ENCODE peak calls at places on chromosomes 12 and 14, in ten cellular contexts. Y is K562, T is breast epithelium, D is GM23338, G is sigmoid colon, N is HL-60, W is HCT116, Q is suprapubic skin, M is stomach, X is transverse colon. I is an unnamed sample.
A peak's percentile ranks its signal among the peaks of the same experiment; 100 is the strongest.

GRCh38 chr14:102314242-102315011 is 5.1 kb upstream of the ZNF839 start:
- DNase-seq in M (peak; percentile 85), Y (peak; percentile 85), N (peak; percentile 76), X (peak; percentile 89), T (peak; percentile 69), D (peak; percentile 84), W (peak; percentile 57), Q (peak; percentile 94), G (peak; percentile 93), I (peak; percentile 96)

GRCh38 chr12:106914796-106915634 is 40.7 kb upstream of the TMEM263 start:
- DNase-seq in G (no peak), W (no peak), Y (no peak), T (no peak), N (no peak), X (no peak), D (no peak), M (no peak), Q (no peak), I (no peak)

GRCh38 chr14:104766863-104767633 is 14.1 kb downstream of the SIVA1 start:
- DNase-seq in X (no peak), D (no peak), Q (no peak), G (no peak), W (no peak), M (no peak), Y (peak; percentile 31), N (no peak), T (no peak), I (no peak)

GRCh38 chr12:5509557-5509956 is 77.6 kb downstream of the NTF3 start:
- DNase-seq in T (peak; percentile 3), X (no peak), N (no peak), Y (no peak), M (no peak), G (no peak), D (no peak), W (no peak), Q (peak; percentile 23), I (no peak)

GRCh38 chr14:26281280-26281998 is 316.4 kb downstream of the NOVA1 start:
- DNase-seq in T (peak; percentile 21), G (no peak), N (no peak), Q (no peak), M (no peak), Y (peak; percentile 78), D (peak; percentile 75), X (no peak), W (no peak), I (no peak)

GRCh38 chr12:27779837-27780611 is at the start of the genes KLHL42 and MANSC4:
- DNase-seq in D (peak; percentile 89), G (peak; percentile 89), N (peak; percentile 35), Q (peak; percentile 84), X (peak; percentile 69), Y (peak; percentile 71), T (peak; percentile 44), W (no peak), M (peak; percentile 67), I (no peak)

GRCh38 chr12:2959194-2959507 is at the start of gene TEAD4:
- DNase-seq in X (peak; percentile 71), T (peak; percentile 61), D (peak; percentile 97), Y (peak; percentile 76), N (no peak), Q (no peak), W (peak; percentile 39), G (peak; percentile 74), M (peak; percentile 64), I (no peak)

GRCh38 chr12:67320614-67321305 is 51.6 kb downstream of the CAND1 start:
- DNase-seq in X (no peak), Y (no peak), N (no peak), T (no peak), G (no peak), Q (no peak), W (no peak), M (no peak), D (peak; percentile 48), I (no peak)

GRCh38 chr12:64567570-64567969 is 42.7 kb upstream of the RASSF3 start:
- DNase-seq in M (no peak), T (no peak), Q (no peak), W (no peak), X (no peak), D (no peak), N (no peak), G (peak; percentile 22), Y (no peak), I (no peak)

GRCh38 chr12:131759176-131759575 is 48.3 kb downstream of the SFSWAP start:
- DNase-seq in W (no peak), T (no peak), N (no peak), D (no peak), G (no peak), Q (no peak), M (no peak), X (no peak), Y (no peak), I (no peak)

GRCh38 chr12:69739287-69740191 is 879 bp downstream of the RAB3IP start:
- DNase-seq in Q (no peak), X (peak; percentile 72), W (peak; percentile 4), T (peak; percentile 31), G (peak; percentile 69), Y (peak; percentile 40), M (peak; percentile 73), N (peak; percentile 43), D (peak; percentile 64), I (no peak)

GRCh38 chr14:42335918-42336317 is 729.2 kb downstream of the LRFN5 start:
- DNase-seq in X (no peak), M (no peak), Y (no peak), D (peak; percentile 93), Q (no peak), G (no peak), N (no peak), T (no peak), W (no peak), I (no peak)

GRCh38 chr14:49992901-49993335 is 100.0 kb downstream of the ARF6 start:
- DNase-seq in W (no peak), X (no peak), Q (no peak), T (no peak), M (no peak), G (no peak), Y (no peak), D (no peak), N (no peak), I (no peak)

GRCh38 chr12:105278043-105278697 is 42.2 kb upstream of the APPL2 start:
- DNase-seq in D (peak; percentile 36), W (no peak), X (no peak), M (peak; percentile 31), G (no peak), T (no peak), N (no peak), Q (no peak), Y (peak; percentile 7), I (peak; percentile 68)

GRCh38 chr12:78931466-78931990 is 67.0 kb downstream of the SYT1 start:
- DNase-seq in Y (no peak), M (no peak), X (no peak), D (peak; percentile 27), T (no peak), W (no peak), N (no peak), G (no peak), Q (no peak), I (no peak)

GRCh38 chr12:89016970-89017778 is 335.1 kb downstream of the DUSP6 start:
- DNase-seq in X (no peak), W (peak; percentile 76), N (no peak), D (peak; percentile 88), Y (peak; percentile 69), Q (peak; percentile 72), G (peak; percentile 61), M (no peak), T (no peak), I (no peak)

GRCh38 chr12:14199455-14200199 is 165.9 kb upstream of the ATF7IP start:
- DNase-seq in Q (no peak), T (no peak), D (no peak), G (no peak), W (no peak), M (no peak), N (no peak), X (no peak), Y (no peak), I (no peak)

GRCh38 chr14:47722929-47723693 is 47.7 kb upstream of the MDGA2 start:
- DNase-seq in Y (no peak), G (no peak), D (no peak), N (no peak), Q (no peak), T (no peak), X (no peak), W (no peak), M (no peak), I (no peak)
- TF ChIP-seq POLR2AphosphoS5 in Y (no peak), G (no peak), D (no peak), N (no peak), Q (no peak), T (no peak), X (no peak), W (no peak), M (no peak), I (no peak)

DNA sequence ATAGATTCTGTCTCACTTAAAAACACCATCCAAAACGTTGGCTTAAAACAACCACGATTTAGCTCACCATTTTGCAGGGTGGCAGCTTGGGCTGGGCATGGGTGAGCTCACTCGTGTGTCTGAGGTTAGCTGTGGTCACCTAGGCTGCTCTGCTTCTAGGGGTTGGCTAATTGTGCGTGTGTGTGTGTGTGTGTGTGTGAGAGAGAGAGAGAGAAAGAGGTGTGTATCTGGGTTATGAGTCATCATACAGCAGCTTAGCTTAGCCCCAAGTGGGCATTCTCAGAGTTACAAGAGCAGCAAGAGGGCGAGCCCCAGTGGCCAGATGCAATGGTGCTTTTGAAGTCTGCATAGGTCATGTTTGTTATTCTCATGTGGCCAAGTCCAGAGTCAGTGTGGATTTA is 6.0 kb downstream of the FBXW8 start:
- DNase-seq in N (peak; percentile 77), G (no peak), M (peak; percentile 37), W (peak; percentile 86), D (peak; percentile 26), Y (peak; percentile 83), T (no peak), Q (no peak), X (peak; percentile 9), I (no peak)
- H3K27ac ChIP-seq in N (no peak overlapping the region), G (no peak overlapping the region), M (peak overlapping the region; percentile 27), W (peak overlapping the region; percentile 67), D (peak overlapping the region; percentile 39), Y (peak overlapping the region; percentile 34), T (no peak overlapping the region), Q (no peak overlapping the region), X (no peak overlapping the region), I (no peak overlapping the region)

GRCh38 chr12:87679262-87679661 is 349.9 kb downstream of the C12orf50 start:
- DNase-seq in N (no peak), Y (no peak), W (no peak), Q (no peak), G (no peak), X (no peak), M (no peak), D (no peak), T (no peak), I (no peak)
- TF ChIP-seq POLR2AphosphoS5 in N (no peak), Y (no peak), W (no peak), Q (no peak), G (no peak), X (no peak), M (no peak), D (no peak), T (no peak), I (no peak)

GRCh38 chr12:57852620-57853509 is 6.3 kb upstream of the CTDSP2 start:
- DNase-seq in D (peak; percentile 93), X (peak; percentile 19), Y (no peak), W (no peak), M (no peak), Q (peak; percentile 85), N (no peak), G (peak; percentile 87), T (no peak), I (no peak)
- H3K27ac ChIP-seq in D (peak overlapping the region; percentile 92), X (peak overlapping the region; percentile 84), Y (no peak overlapping the region), W (no peak overlapping the region), M (peak overlapping the region; percentile 2), Q (peak overlapping the region; percentile 69), N (no peak overlapping the region), G (peak overlapping the region; percentile 100), T (peak overlapping the region; percentile 78), I (peak overlapping the region; percentile 91)

GRCh38 chr12:30806989-30807694 is 52.4 kb upstream of the CAPRIN2 start:
- DNase-seq in Y (peak; percentile 77), Q (no peak), T (no peak), M (peak; percentile 41), W (peak; percentile 51), G (no peak), X (no peak), N (no peak), D (peak; percentile 88), I (peak; percentile 64)
- TF ChIP-seq POLR2AphosphoS5 in Y (no peak), Q (no peak), T (no peak), M (peak; percentile 11), W (peak; percentile 23), G (no peak), X (no peak), N (no peak), D (no peak), I (no peak)

I was measured in esophagus muscularis mucosa.